ENCODE peak calls at places on chromosome 17, in four cellular contexts. Y, Z, D and J are unnamed samples.

GRCh38 chr17:10779607-10780006 is 24.3 kb downstream of the TMEM238L start:
- DNase-seq in Y (no peak), D (no peak), Z (no peak), J (no peak)

GRCh38 chr17:72560303-72561247 is 439.8 kb downstream of the SOX9 start:
- DNase-seq in D (peak), Z (no peak), Y (peak), J (peak)

GRCh38 chr17:55448681-55449080 is 27.0 kb upstream of the MMD start:
- DNase-seq in Z (no peak), D (no peak), Y (no peak), J (no peak)

GRCh38 chr17:17264430-17264829 is 16.6 kb downstream of the COPS3 start:
- DNase-seq in D (no peak), Z (no peak), Y (no peak), J (no peak)

GRCh38 chr17:17884281-17885028 is 47.7 kb upstream of the SREBF1 start:
- DNase-seq in D (no peak), Z (no peak), Y (no peak), J (no peak)

GRCh38 chr17:66564992-66565465 is 262.6 kb downstream of the PRKCA start:
- DNase-seq in Z (no peak), Y (no peak), D (no peak), J (no peak)

GRCh38 chr17:74295625-74296547 is 21.9 kb downstream of the DNAI2 start:
- DNase-seq in D (peak), Y (no peak), Z (no peak), J (no peak)

GRCh38 chr17:34051046-34051445 is 204.0 kb upstream of the CCL2 start:
- DNase-seq in D (no peak), Y (no peak), Z (no peak), J (no peak)

GRCh38 chr17:69812240-69812837 is 262.7 kb upstream of the KCNJ16 start:
- DNase-seq in Y (no peak), D (no peak), Z (no peak), J (no peak)

GRCh38 chr17:29251969-29252866 is 5.6 kb downstream of the CRYBA1 start:
- DNase-seq in Z (no peak), Y (no peak), D (peak), J (no peak)

GRCh38 chr17:27840688-27841087 is 40.4 kb upstream of the NOS2 start:
- DNase-seq in Z (no peak), D (no peak), Y (no peak), J (no peak)

GRCh38 chr17:66339563-66339962 is 37.1 kb downstream of the PRKCA start:
- DNase-seq in Y (no peak), D (no peak), Z (no peak), J (no peak)

GRCh38 chr17:61225178-61225577 is 174.5 kb upstream of the TBX2 start:
- DNase-seq in Y (no peak), D (no peak), Z (no peak), J (no peak)

GRCh38 chr17:59963738-59964454 is 644 bp downstream of the RNFT1 start:
- DNase-seq in Y (no peak), D (peak), Z (no peak), J (peak)

GRCh38 chr17:10018461-10018891 is 113.4 kb upstream of the RCVRN start:
- DNase-seq in Z (peak), Y (peak), D (no peak), J (peak)

GRCh38 chr17:75932852-75933251 is 8.0 kb downstream of the FBF1 start:
- DNase-seq in Y (no peak), Z (no peak), D (no peak), J (no peak)

GRCh38 chr17:8357910-8358309 is 18.3 kb downstream of the ODF4 start:
- DNase-seq in Z (no peak), D (no peak), Y (no peak), J (no peak)

DNA sequence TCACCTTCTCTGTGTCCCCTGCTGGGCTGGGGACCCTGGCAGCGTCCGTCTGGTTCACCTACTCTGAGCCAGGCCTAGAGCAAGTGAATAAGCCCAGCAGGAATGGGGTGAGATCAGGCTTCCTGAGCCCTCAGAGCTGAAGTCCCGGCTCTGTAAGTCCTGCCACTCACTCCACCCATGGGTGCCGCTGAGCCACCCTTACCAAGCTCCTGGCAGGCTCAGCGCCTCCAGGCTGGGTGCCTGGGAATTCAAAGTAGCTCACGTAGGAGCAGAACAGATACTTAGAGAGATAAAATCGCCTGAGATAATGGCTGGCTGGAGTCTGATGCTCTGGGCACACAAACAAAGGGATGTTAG is 9.8 kb upstream of the LASP1NB start:
- DNase-seq in Y (no peak), Z (no peak), D (no peak), J (no peak)
- TF ChIP-seq SPI1 in Y (no peak), Z (no peak), D (no peak), J (no peak)

GRCh38 chr17:47800686-47801085 is 20.9 kb downstream of the OSBPL7 start:
- DNase-seq in Y (no peak), Z (no peak), D (no peak), J (no peak)
- TF ChIP-seq SPI1 in Y (no peak), Z (no peak), D (no peak), J (no peak)

GRCh38 chr17:21304091-21304490 is 19.6 kb downstream of the MAP2K3 start:
- DNase-seq in Y (no peak), D (peak), Z (no peak), J (no peak)
- TF ChIP-seq SPI1 in Y (no peak), D (no peak), Z (no peak), J (no peak)

DNA sequence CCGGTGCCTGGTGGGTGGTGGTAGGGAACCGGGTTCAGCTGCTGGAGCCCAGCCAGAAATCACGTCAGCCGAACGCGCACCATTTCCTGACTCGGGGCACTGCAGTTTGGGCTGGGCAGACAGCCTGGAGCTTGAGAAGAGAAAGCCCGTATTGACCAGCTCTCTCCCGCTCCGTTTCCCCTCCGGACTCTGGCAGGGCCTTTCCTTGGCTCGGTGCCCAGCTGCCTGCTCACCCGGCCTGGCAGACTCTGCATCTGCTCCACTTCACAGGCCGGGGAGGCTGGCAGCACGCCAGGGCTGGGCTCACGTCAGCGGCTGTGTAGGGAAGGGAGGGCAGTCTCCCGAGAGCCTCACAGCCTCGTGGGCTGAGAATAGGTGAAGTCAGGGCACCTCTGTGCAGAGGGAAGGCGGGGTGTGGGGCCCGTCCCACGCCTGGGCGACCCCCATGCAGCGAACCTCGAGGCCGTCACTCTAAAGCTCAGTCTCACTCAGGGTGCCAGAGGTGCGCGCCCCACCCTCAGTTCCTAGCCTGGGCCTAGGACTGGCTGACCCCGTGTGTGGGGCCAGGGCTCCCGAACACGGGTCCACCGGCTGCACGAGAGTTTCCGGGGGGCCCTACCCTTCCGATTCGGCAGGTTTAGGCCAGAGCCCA is 59.1 kb downstream of the OR1D5 start:
- DNase-seq in Z (peak), Y (peak), D (no peak), J (peak)
- TF ChIP-seq SPI1 in Z (no peak), Y (no peak), D (no peak), J (no peak)

GRCh38 chr17:15501282-15501681 is 33.9 kb upstream of the CDRT4 start:
- DNase-seq in D (no peak), Z (no peak), Y (no peak), J (no peak)

GRCh38 chr17:15494821-15495220 is 27.4 kb upstream of the CDRT4 start:
- DNase-seq in Z (no peak), Y (no peak), D (no peak), J (no peak)

GRCh38 chr17:15496735-15497134 is 29.3 kb upstream of the CDRT4 start:
- DNase-seq in Y (no peak), Z (no peak), D (no peak), J (no peak)

GRCh38 chr17:15501788-15502187 is 34.4 kb upstream of the CDRT4 start:
- DNase-seq in Y (no peak), Z (no peak), D (no peak), J (no peak)

GRCh38 chr17:15498107-15498506 is 30.7 kb upstream of the CDRT4 start:
- DNase-seq in Y (no peak), D (peak), Z (no peak), J (no peak)
- TF ChIP-seq SPI1 in Y (no peak), D (no peak), Z (no peak), J (no peak)

GRCh38 chr17:80833952-80834895 is 157.4 kb upstream of the CHMP6 start:
- DNase-seq in Z (no peak), Y (no peak), D (no peak), J (no peak)
- TF ChIP-seq SPI1 in Z (no peak), Y (no peak), D (no peak), J (no peak)

GRCh38 chr17:45353047-45353446 is 36.2 kb upstream of the MAP3K14 start:
- DNase-seq in D (peak), Y (peak), Z (peak), J (no peak)
- TF ChIP-seq SPI1 in D (peak), Y (peak), Z (peak), J (peak)

GRCh38 chr17:41697122-41697962 is 8.7 kb downstream of the EIF1 start:
- DNase-seq in Z (no peak), D (no peak), Y (no peak), J (no peak)
- TF ChIP-seq SPI1 in Z (no peak), D (no peak), Y (no peak), J (no peak)

GRCh38 chr17:33015716-33016346 is 24.2 kb downstream of the SPACA3 start:
- DNase-seq in Z (no peak), Y (no peak), D (no peak), J (no peak)
- TF ChIP-seq SPI1 in Z (no peak), Y (no peak), D (no peak), J (no peak)